ENCODE peak calls at places on chromosomes 1 and 21, in eight cellular contexts. A is iPS DF 6.9; D is mesendoderm; W is HCT116; J is CD8-positive, alpha-beta T cell; K is kidney; Y is GM23248; G is tibial nerve. N is an unnamed sample. For H3K4me1, the result is how much of the 10 kb centered on the place peaks cover.

GRCh38 chr1:2378441-2378851 is 12.9 kb downstream of the MORN1 start:
- DNase-seq in A (no peak), D (no peak), W (no peak), J (no peak), K (peak), Y (no peak), G (no peak), N (no peak)

GRCh38 chr1:33276573-33277298 is 20.4 kb downstream of the ZNF362 start:
- DNase-seq in A (no peak), D (no peak), W (no peak), J (no peak), K (no peak), Y (no peak), G (no peak), N (no peak)

GRCh38 chr1:31955917-31956736 is 18.0 kb upstream of the PTP4A2 start:
- DNase-seq in A (no peak), D (peak), W (peak), J (peak), K (peak), Y (peak), G (peak), N (peak)

GRCh38 chr1:171506525-171507304 is 21.4 kb downstream of the PRRC2C start:
- DNase-seq in A (no peak), D (peak), W (no peak), J (no peak), K (no peak), Y (no peak), G (no peak), N (no peak)

GRCh38 chr1:157978547-157979403 is 14.7 kb upstream of the KIRREL1 start:
- DNase-seq in A (no peak), D (peak), W (no peak), J (no peak), K (no peak), Y (no peak), G (no peak), N (no peak)

GRCh38 chr1:96519851-96520281 is 201.7 kb upstream of the PTBP2 start:
- DNase-seq in A (no peak), D (peak), W (no peak), J (no peak), K (peak), Y (no peak), G (no peak), N (no peak)

GRCh38 chr1:31769720-31770390 is 5.7 kb upstream of the ADGRB2 start:
- DNase-seq in A (no peak), D (peak), W (no peak), J (no peak), K (no peak), Y (no peak), G (no peak), N (no peak)

GRCh38 chr21:34897828-34898227 is 151.3 kb downstream of the RUNX1 start:
- DNase-seq in A (no peak), D (no peak), W (no peak), J (no peak), K (no peak), Y (no peak), G (no peak), N (no peak)

GRCh38 chr1:81876901-81877750 is 76.4 kb downstream of the ADGRL2 start:
- DNase-seq in A (no peak), D (no peak), W (no peak), J (no peak), K (no peak), Y (peak), G (no peak), N (no peak)

GRCh38 chr1:86339906-86340305 is 56.2 kb downstream of the ODF2L start:
- DNase-seq in A (no peak), D (no peak), W (no peak), J (no peak), K (no peak), Y (no peak), G (no peak), N (no peak)

GRCh38 chr1:30523055-30524020 is 200.0 kb downstream of the MATN1 start:
- DNase-seq in A (no peak), D (no peak), W (peak), J (no peak), K (no peak), Y (peak), G (no peak), N (no peak)

GRCh38 chr1:61925591-61926298 is 183.5 kb downstream of the PATJ start:
- DNase-seq in A (no peak), D (no peak), W (no peak), J (no peak), K (no peak), Y (no peak), G (no peak), N (no peak)

GRCh38 chr21:20720623-20721022 is 277.6 kb upstream of the NCAM2 start:
- DNase-seq in A (no peak), D (no peak), W (no peak), J (no peak), K (no peak), Y (no peak), G (no peak), N (no peak)

GRCh38 chr1:159439422-159439821 is at the start of gene OR10J1:
- DNase-seq in A (no peak), D (no peak), W (no peak), J (no peak), K (no peak), Y (no peak), G (no peak), N (no peak)

GRCh38 chr1:181345146-181345545 is 138.2 kb upstream of the CACNA1E start:
- DNase-seq in A (no peak), D (no peak), W (no peak), J (no peak), K (no peak), Y (no peak), G (no peak), N (no peak)

GRCh38 chr1:116110507-116111195 is 548 bp upstream of the MAB21L3 start:
- DNase-seq in A (no peak), D (no peak), W (no peak), J (no peak), K (no peak), Y (no peak), G (no peak), N (no peak)

GRCh38 chr1:201659576-201659975 is 120.6 kb downstream of the NAV1 start:
- DNase-seq in A (no peak), D (no peak), W (no peak), J (no peak), K (no peak), Y (no peak), G (no peak), N (no peak)

GRCh38 chr1:13759072-13759471 is 59.1 kb downstream of the PRDM2 start:
- DNase-seq in A (no peak), D (peak), W (peak), J (no peak), K (no peak), Y (no peak), G (no peak), N (no peak)
- H3K4me1 ChIP-seq in A (under half), D (under half), W (under half), J (half or more), K (under half), Y (under half), G (under half), N (half or more)

GRCh38 chr1:64136296-64136695 is 67.1 kb upstream of the UBE2U start:
- DNase-seq in A (no peak), D (no peak), W (no peak), J (no peak), K (no peak), Y (no peak), G (no peak), N (no peak)
- H3K4me1 ChIP-seq in A (under half), D (under half), W (under half), J (under half), K (under half), Y (under half), G (under half), N (under half)

GRCh38 chr1:205593967-205594366 is 37.8 kb downstream of the ELK4 start:
- DNase-seq in A (no peak), D (no peak), W (no peak), J (no peak), K (no peak), Y (no peak), G (no peak), N (no peak)
- H3K4me1 ChIP-seq in A (under half), D (under half), W (under half), J (under half), K (under half), Y (under half), G (under half), N (under half)

GRCh38 chr1:27658951-27659496 is 13.0 kb downstream of the IFI6 start:
- DNase-seq in A (no peak), D (peak), W (no peak), J (peak), K (peak), Y (peak), G (no peak), N (no peak)
- H3K4me1 ChIP-seq in A (under half), D (under half), W (half or more), J (under half), K (under half), Y (under half), G (under half), N (under half)

GRCh38 chr1:234897754-234898454 is 230.7 kb downstream of the TOMM20 start:
- DNase-seq in A (no peak), D (no peak), W (no peak), J (no peak), K (no peak), Y (no peak), G (no peak), N (no peak)

GRCh38 chr1:234897365-234897699 is 231.3 kb downstream of the TOMM20 start:
- DNase-seq in A (no peak), D (no peak), W (no peak), J (no peak), K (no peak), Y (no peak), G (no peak), N (no peak)

GRCh38 chr1:234898455-234899033 is 230.1 kb downstream of the TOMM20 start:
- DNase-seq in A (no peak), D (no peak), W (no peak), J (no peak), K (no peak), Y (no peak), G (no peak), N (no peak)

GRCh38 chr1:234899041-234899787 is 229.4 kb downstream of the TOMM20 start:
- DNase-seq in A (no peak), D (peak), W (no peak), J (no peak), K (no peak), Y (peak), G (no peak), N (no peak)

DNA sequence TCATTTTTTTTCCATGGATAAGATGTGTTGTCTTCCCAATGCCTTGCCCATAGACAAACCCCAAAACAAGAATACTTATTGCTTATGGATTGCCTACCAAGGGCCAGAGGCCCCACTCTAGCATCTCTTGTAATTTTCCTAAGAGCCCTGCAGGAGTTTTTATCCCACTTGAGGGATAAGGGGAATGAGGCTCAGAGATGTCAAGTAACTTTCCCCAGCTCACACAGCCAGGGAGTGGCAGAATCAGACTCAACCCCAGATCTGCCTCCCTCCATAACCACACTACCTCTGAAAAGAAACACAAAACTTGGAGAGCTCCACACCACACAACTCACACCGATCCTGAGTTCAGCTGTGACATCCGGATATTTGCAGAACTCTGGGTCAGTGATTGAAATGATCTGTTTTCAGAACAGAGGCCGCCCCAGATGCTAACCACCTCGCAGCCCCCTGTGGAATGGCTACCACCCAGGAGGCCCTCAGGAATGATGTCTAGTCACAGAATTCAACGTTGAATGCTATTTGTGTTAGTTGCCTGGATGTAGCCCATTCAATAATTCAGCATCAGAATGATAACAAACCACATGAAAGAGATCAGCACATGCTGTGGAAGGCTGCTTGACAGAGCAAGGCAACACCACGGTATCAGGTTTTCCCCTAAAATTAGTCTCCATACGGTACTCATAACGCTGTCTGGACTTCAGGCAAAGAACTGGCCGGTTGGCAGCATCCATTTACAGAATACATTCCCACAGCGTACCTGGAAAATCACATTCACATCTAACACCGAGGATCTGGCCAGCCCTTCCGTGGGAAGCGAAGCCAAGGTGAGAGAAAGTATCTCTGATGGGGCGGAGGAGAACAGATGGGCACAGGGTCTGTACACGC is 231.9 kb downstream of the TOMM20 start:
- DNase-seq in A (no peak), D (no peak), W (no peak), J (no peak), K (no peak), Y (no peak), G (no peak), N (no peak)
- H3K4me1 ChIP-seq in A (under half), D (under half), W (under half), J (under half), K (under half), Y (under half), G (under half), N (under half)

DNA sequence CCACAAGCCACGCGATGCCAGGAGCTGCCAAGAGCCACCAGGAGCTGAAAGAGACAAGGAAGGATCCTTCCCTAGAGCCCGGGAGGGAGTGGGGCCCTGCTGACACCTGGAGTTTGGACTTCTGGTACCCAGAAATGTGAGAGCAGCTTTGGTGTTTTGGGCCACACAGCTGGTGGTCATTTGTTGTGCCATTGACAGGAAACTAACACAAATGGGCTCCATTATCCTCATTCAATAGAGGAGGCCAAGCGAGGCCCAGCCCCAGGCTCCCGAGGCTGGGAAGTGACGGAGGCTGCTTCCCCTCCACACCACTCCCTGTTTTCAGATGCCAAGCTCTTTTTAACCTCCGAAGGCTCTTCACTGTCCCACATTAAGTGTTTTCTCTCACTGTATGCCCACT is 25.5 kb downstream of the DHRS3 start:
- DNase-seq in A (no peak), D (no peak), W (no peak), J (no peak), K (no peak), Y (no peak), G (no peak), N (no peak)
- H3K4me1 ChIP-seq in A (under half), D (under half), W (half or more), J (under half), K (under half), Y (under half), G (half or more), N (under half)

GRCh38 chr1:43004587-43005459 is 46.2 kb upstream of the SLC2A1 start:
- DNase-seq in A (no peak), D (no peak), W (no peak), J (no peak), K (no peak), Y (no peak), G (no peak), N (no peak)

GRCh38 chr1:43008425-43009108 is 49.9 kb upstream of the SLC2A1 start:
- DNase-seq in A (peak), D (peak), W (peak), J (no peak), K (no peak), Y (no peak), G (peak), N (no peak)

GRCh38 chr1:43007377-43008105 is 48.9 kb upstream of the SLC2A1 start:
- DNase-seq in A (no peak), D (peak), W (no peak), J (no peak), K (peak), Y (no peak), G (no peak), N (no peak)

GRCh38 chr1:43008106-43008424 is 49.4 kb upstream of the SLC2A1 start:
- DNase-seq in A (no peak), D (no peak), W (no peak), J (no peak), K (peak), Y (no peak), G (no peak), N (no peak)

GRCh38 chr1:43005460-43006351 is 47.0 kb upstream of the SLC2A1 start:
- DNase-seq in A (no peak), D (peak), W (no peak), J (no peak), K (peak), Y (no peak), G (no peak), N (no peak)
- H3K4me1 ChIP-seq in A (under half), D (under half), W (half or more), J (under half), K (under half), Y (under half), G (under half), N (under half)

DNA sequence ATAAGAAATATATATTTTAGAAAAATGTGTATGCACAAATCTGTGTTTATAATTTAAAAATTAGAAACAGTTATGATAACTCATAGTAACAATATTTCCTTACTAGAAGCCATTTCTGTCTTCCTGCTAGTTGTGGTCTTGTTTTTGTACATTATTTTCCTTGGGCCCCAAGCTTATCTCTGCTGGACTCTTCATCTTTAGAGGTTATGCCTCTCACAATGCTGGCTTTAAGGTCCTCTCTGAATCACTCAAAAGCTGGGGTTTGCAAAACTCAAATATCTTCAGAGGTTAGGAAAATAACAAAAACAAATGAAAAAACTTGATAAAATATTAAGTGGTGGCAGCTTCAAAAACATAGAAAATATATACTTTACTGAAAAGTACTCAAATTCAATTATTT is 133.8 kb downstream of the PTPRC start:
- DNase-seq in A (no peak), D (no peak), W (no peak), J (no peak), K (no peak), Y (no peak), G (no peak), N (no peak)
- H3K4me1 ChIP-seq in A (under half), D (under half), W (under half), J (under half), K (under half), Y (under half), G (under half), N (under half)

N was measured in thoracic aorta.